ENCODE peak calls at places on chromosomes 5 and 9, in four cellular contexts. P, Q, N and T are unnamed samples. For H3K4me1, the result is how much of the 10 kb centered on the place peaks cover.

GRCh38 chr9:95030920-95031662 is 286.4 kb downstream of the FANCC start:
- DNase-seq in N (no peak), P (no peak), Q (no peak), T (no peak)

GRCh38 chr5:148666353-148666752 is 12.0 kb upstream of the HTR4 start:
- DNase-seq in N (no peak), P (no peak), Q (no peak), T (no peak)

GRCh38 chr9:100575765-100576368 is 2.0 kb upstream of the CAVIN4 start:
- DNase-seq in Q (no peak), P (no peak), N (no peak), T (no peak)

GRCh38 chr5:131224387-131225191 is 39.3 kb upstream of the CDC42SE2 start:
- DNase-seq in N (peak), P (peak), Q (no peak), T (peak)

GRCh38 chr9:35923927-35924763 is 14.9 kb downstream of the SPAAR start:
- DNase-seq in N (no peak), Q (no peak), P (no peak), T (peak)

GRCh38 chr5:172729588-172729987 is 41.4 kb downstream of the DUSP1 start:
- DNase-seq in P (peak), N (peak), Q (no peak), T (no peak)

GRCh38 chr9:136672431-136673087 is 9.8 kb downstream of the EGFL7 start:
- DNase-seq in N (no peak), Q (no peak), P (no peak), T (no peak)

GRCh38 chr9:113772121-113772885 is 103.8 kb upstream of the ZNF618 start:
- DNase-seq in N (peak), Q (no peak), P (no peak), T (no peak)

GRCh38 chr5:115329475-115329874 is 33.0 kb upstream of the CCDC112 start:
- DNase-seq in Q (no peak), N (no peak), P (peak), T (no peak)

GRCh38 chr5:175854231-175855040 is 16.9 kb upstream of the CPLX2 start:
- DNase-seq in Q (no peak), N (no peak), P (no peak), T (no peak)

GRCh38 chr5:36619012-36619635 is 12.7 kb downstream of the SLC1A3 start:
- DNase-seq in P (no peak), Q (peak), N (no peak), T (no peak)

GRCh38 chr5:154038241-154038603 is 488 bp downstream of the FAM114A2 start:
- DNase-seq in P (peak), N (no peak), Q (no peak), T (peak)

GRCh38 chr5:30387974-30388632 is 805.4 kb upstream of the CDH6 start:
- DNase-seq in P (no peak), N (no peak), Q (no peak), T (no peak)

GRCh38 chr5:59798862-59799667 is 94.5 kb downstream of the PDE4D start:
- DNase-seq in N (no peak), Q (no peak), P (peak), T (peak)

GRCh38 chr5:67156976-67157583 is 39.5 kb downstream of the CD180 start:
- DNase-seq in N (no peak), Q (no peak), P (peak), T (no peak)

GRCh38 chr9:93486269-93486668 is 32.9 kb upstream of the FAM120AOS start:
- DNase-seq in Q (no peak), N (no peak), P (no peak), T (no peak)

GRCh38 chr9:120852240-120853018 is 9.7 kb upstream of the PSMD5 start:
- DNase-seq in N (no peak), Q (no peak), P (no peak), T (no peak)

GRCh38 chr5:125043781-125044391 is 297.4 kb upstream of the ZNF608 start:
- DNase-seq in N (no peak), P (no peak), Q (no peak), T (no peak)

GRCh38 chr5:174446446-174446845 is 277.9 kb upstream of the MSX2 start:
- DNase-seq in P (no peak), Q (no peak), N (no peak), T (no peak)

GRCh38 chr5:158840193-158840592 is 259.5 kb downstream of the EBF1 start:
- DNase-seq in N (no peak), Q (no peak), P (no peak), T (no peak)

GRCh38 chr9:36450110-36450732 is 50.2 kb upstream of the RNF38 start:
- DNase-seq in N (no peak), Q (no peak), P (peak), T (peak)

GRCh38 chr5:168292783-168293696 is 1.6 kb downstream of the WWC1 start:
- DNase-seq in Q (no peak), N (no peak), P (no peak), T (no peak)

GRCh38 chr5:173242079-173242478 is 7.1 kb upstream of the NKX2-5 start:
- DNase-seq in N (no peak), Q (no peak), P (no peak), T (no peak)

GRCh38 chr5:32020271-32020670 is 153.8 kb downstream of the GOLPH3 start:
- DNase-seq in N (no peak), P (no peak), Q (no peak), T (no peak)

GRCh38 chr9:99516657-99517049 is 294.6 kb downstream of the SEC61B start:
- DNase-seq in P (no peak), N (no peak), Q (no peak), T (no peak)

GRCh38 chr9:75134495-75134894 is 46.2 kb downstream of the OSTF1 start:
- DNase-seq in N (no peak), Q (no peak), P (no peak), T (no peak)

GRCh38 chr5:79030663-79031480 is 38.6 kb downstream of the DMGDH start:
- DNase-seq in N (no peak), P (no peak), Q (no peak), T (no peak)

GRCh38 chr9:757246-757881 is 84.1 kb upstream of the DMRT1 start:
- DNase-seq in Q (peak), N (no peak), P (no peak), T (peak)

GRCh38 chr5:124980174-124980941 is 233.9 kb upstream of the ZNF608 start:
- DNase-seq in P (no peak), Q (peak), N (no peak), T (no peak)

GRCh38 chr5:171467107-171467506 is 47.7 kb downstream of the FGF18 start:
- DNase-seq in P (no peak), Q (no peak), N (no peak), T (no peak)

GRCh38 chr9:110744753-110745522 is 76.3 kb downstream of the MUSK start:
- DNase-seq in N (peak), P (peak), Q (no peak), T (no peak)

DNA sequence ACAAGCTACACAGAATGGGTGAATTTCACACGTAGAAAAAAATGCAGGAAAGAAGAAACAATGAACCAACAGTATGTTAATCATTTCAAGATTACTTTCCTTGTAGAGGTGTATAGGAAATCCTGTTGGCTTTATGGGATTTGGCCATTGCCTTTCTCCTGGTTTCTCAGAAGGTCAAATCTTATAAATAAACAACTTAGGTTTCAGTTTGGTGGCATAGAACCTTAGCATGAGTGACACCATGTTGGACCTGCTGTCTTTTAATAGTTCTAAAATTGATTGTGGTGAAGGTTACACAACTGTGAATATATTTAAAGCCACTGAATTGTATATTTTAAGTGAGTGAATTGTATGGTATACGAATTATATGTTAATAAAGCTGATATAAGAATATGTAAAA is 16.7 kb upstream of the NDFIP1 start:
- DNase-seq in N (no peak), P (no peak), Q (no peak), T (no peak)
- H3K4me1 ChIP-seq in N (under half), P (under half), Q (under half), T (under half)

GRCh38 chr9:127568618-127568970 is 43.5 kb upstream of the STXBP1 start:
- DNase-seq in Q (no peak), P (no peak), N (no peak), T (no peak)

GRCh38 chr9:127567898-127568617 is 44.0 kb upstream of the STXBP1 start:
- DNase-seq in N (no peak), Q (no peak), P (no peak), T (no peak)

GRCh38 chr9:127567119-127567897 is 44.8 kb upstream of the STXBP1 start:
- DNase-seq in P (peak), Q (no peak), N (peak), T (peak)

GRCh38 chr9:127565231-127565630 is 46.8 kb upstream of the STXBP1 start:
- DNase-seq in N (no peak), Q (no peak), P (no peak), T (peak)

DNA sequence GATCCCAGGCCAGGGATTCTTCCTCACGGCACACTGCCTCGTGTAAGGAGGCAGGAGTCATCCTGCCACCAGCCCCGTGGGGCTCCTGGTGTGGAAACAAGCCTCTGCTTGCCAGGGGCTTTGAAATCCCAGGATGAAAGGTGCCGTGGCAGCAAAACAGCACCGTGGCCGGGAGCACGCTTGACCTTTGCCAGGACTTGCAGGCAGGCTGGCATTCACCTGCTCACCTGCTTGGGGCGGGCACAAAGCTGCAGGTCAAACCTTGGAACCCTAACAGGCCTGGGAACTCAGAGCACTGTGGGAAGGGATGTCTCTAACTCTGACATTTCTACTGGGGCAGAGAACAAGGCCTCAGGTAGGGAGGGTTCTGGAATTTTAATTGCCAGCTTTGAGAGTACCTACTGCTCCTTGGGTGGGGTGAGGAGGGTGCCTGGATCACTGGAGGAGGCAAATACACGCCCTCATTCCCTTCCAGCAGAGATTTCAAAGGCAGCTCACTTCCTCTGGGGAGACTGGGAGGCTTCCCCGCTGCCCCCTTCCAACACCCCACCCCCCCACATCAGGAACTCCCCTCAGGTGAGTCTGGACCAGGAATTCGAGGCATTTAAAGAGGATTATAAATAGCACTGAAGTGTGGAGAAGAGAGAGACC is 45.6 kb upstream of the STXBP1 start:
- DNase-seq in Q (no peak), P (peak), N (no peak), T (peak)
- H3K4me1 ChIP-seq in Q (under half), P (half or more), N (under half), T (under half)

GRCh38 chr5:112275671-112276070 is 143.4 kb downstream of the EPB41L4A start:
- DNase-seq in Q (no peak), P (no peak), N (no peak), T (no peak)
- H3K4me1 ChIP-seq in Q (under half), P (under half), N (under half), T (under half)

GRCh38 chr5:135391123-135391868 is 7.7 kb downstream of the MACROH2A1 start:
- DNase-seq in N (no peak), P (no peak), Q (no peak), T (no peak)

GRCh38 chr5:135393229-135393628 is 5.8 kb downstream of the MACROH2A1 start:
- DNase-seq in P (no peak), N (no peak), Q (no peak), T (no peak)

GRCh38 chr5:135392256-135392655 is 6.8 kb downstream of the MACROH2A1 start:
- DNase-seq in P (no peak), Q (no peak), N (no peak), T (no peak)

GRCh38 chr5:135393691-135394090 is 5.3 kb downstream of the MACROH2A1 start:
- DNase-seq in Q (no peak), N (no peak), P (no peak), T (no peak)

DNA sequence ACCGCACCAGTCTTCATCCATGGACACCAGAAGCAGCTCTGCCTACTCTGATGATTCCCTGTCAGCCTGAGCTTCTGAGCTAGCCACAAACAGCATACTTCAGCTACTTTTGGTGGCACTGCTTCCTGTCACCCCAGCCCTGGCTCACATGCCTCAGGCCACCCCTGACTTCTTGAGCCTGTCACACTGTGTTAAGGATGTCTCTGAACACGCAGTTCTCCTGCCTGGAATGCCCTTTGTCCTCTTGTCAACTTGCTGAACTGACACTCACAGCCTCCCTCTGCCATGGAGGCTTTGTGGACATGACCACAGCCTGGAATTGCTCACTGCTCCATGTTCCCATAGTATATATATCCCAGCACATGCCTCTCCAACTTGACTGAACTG is 7.2 kb downstream of the MACROH2A1 start:
- DNase-seq in N (peak), Q (no peak), P (peak), T (no peak)
- H3K4me1 ChIP-seq in N (under half), Q (under half), P (half or more), T (under half)

GRCh38 chr9:4902135-4902475 is 83.0 kb upstream of the JAK2 start:
- DNase-seq in P (no peak), N (no peak), Q (no peak), T (no peak)
- H3K4me1 ChIP-seq in P (under half), N (under half), Q (under half), T (under half)

DNA sequence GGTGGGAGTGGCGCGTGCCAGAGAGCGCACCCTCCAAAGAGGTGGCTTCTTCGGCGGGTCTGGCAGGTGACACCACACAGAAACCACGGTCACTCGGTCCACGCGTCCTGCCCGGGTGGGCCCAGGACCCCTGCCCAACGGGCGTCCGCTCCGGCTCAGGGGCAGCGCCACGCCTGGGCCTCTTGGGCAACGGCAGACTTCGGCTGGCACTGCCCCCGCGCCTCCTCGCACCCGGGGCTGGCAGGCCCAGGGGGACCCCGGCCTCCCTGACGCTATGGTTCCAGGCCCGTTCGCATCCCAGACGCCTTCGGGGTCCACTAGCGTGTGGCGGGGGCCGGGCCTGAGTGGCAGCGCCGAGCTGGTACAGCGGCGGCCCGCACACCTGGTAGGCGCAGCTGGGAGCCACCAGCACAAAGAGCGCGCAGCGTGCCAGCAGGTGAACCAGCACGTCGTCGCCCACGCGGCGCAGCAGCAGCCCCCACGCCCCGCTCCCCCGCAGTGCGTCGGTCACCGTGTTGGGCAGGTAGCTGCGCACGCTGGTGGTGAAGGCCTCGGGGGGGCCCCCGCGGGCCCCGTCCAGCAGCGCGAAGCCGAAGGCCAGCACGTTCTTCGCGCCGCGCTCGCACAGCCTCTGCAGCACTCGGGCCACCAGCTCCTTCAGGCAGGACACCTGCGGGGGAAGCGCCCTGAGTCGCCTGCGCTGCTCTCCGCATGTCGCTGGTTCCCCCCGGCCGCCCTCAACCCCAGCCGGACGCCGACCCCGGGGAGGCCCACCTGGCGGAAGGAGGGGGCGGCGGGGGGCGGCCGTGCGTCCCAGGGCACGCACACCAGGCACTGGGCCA is 650 bp downstream of the TERT start:
- DNase-seq in Q (no peak), P (no peak), N (no peak), T (peak)
- H3K4me1 ChIP-seq in Q (under half), P (under half), N (under half), T (under half)

GRCh38 chr9:89428901-89429890 is 68.7 kb downstream of the SEMA4D start:
- DNase-seq in N (no peak), Q (peak), P (peak), T (no peak)
- H3K4me1 ChIP-seq in N (under half), Q (under half), P (under half), T (under half)